ENCODE peak calls at places on chromosomes 16 and 17, in six cellular contexts. B, H, I, Y, G and D are unnamed samples.
A peak's percentile ranks its signal among the peaks of the same experiment; 100 is the strongest.

GRCh38 chr16:81513204-81514040 is 68.8 kb downstream of the CMIP start:
- DNase-seq in B (no peak), H (no peak), I (peak; percentile 52), Y (no peak), G (no peak), D (no peak)

GRCh38 chr17:14161419-14161818 is 75.2 kb downstream of the CDRT15 start:
- DNase-seq in B (no peak), H (no peak), I (no peak), Y (no peak), G (no peak), D (no peak)

GRCh38 chr16:56201030-56201429 is 9.7 kb downstream of the GNAO1 start:
- DNase-seq in B (no peak), H (no peak), I (no peak), Y (no peak), G (no peak), D (no peak)

GRCh38 chr17:62800580-62800979 is 7.5 kb downstream of the MARCHF10 start:
- DNase-seq in B (no peak), H (peak; percentile 88), I (peak; percentile 70), Y (no peak), G (no peak), D (no peak)

GRCh38 chr16:27312580-27313421 is 973 bp upstream of the IL4R start:
- DNase-seq in B (no peak), H (no peak), I (no peak), Y (no peak), G (no peak), D (no peak)

GRCh38 chr16:82183004-82183397 is 13.0 kb upstream of the MPHOSPH6 start:
- DNase-seq in B (no peak), H (no peak), I (no peak), Y (no peak), G (no peak), D (no peak)

GRCh38 chr17:1711804-1712203 is 1.6 kb upstream of the TLCD2 start:
- DNase-seq in B (no peak), H (no peak), I (no peak), Y (no peak), G (no peak), D (no peak)

GRCh38 chr16:30121741-30122620 is 1.0 kb downstream of the MAPK3 start:
- DNase-seq in B (no peak), H (no peak), I (no peak), Y (no peak), G (no peak), D (no peak)

GRCh38 chr16:67542464-67542863 is 13.8 kb downstream of the RIPOR1 start:
- DNase-seq in B (peak; percentile 76), H (peak; percentile 59), I (peak; percentile 81), Y (no peak), G (no peak), D (no peak)

GRCh38 chr17:45146166-45146565 is 2.1 kb upstream of the HEXIM1 start:
- DNase-seq in B (no peak), H (no peak), I (no peak), Y (no peak), G (no peak), D (no peak)

GRCh38 chr16:17724242-17724898 is 253.6 kb upstream of the XYLT1 start:
- DNase-seq in B (no peak), H (no peak), I (peak; percentile 14), Y (no peak), G (no peak), D (no peak)

GRCh38 chr16:79972053-79972704 is 371.6 kb upstream of the MAF start:
- DNase-seq in B (no peak), H (peak; percentile 10), I (no peak), Y (no peak), G (no peak), D (no peak)

GRCh38 chr16:68397710-68398171 is 50.6 kb downstream of the SMPD3 start:
- DNase-seq in B (no peak), H (no peak), I (no peak), Y (no peak), G (no peak), D (no peak)

GRCh38 chr17:41519501-41520224 is 973 bp upstream of the KRT15 start:
- DNase-seq in B (no peak), H (peak; percentile 84), I (no peak), Y (no peak), G (no peak), D (no peak)

GRCh38 chr17:33811006-33811760 is 443.9 kb upstream of the CCL2 start:
- DNase-seq in B (no peak), H (no peak), I (no peak), Y (no peak), G (no peak), D (no peak)

GRCh38 chr16:28192811-28193529 is 18.8 kb downstream of the XPO6 start:
- DNase-seq in B (peak; percentile 81), H (no peak), I (no peak), Y (no peak), G (no peak), D (no peak)

GRCh38 chr16:86984975-86985655 is 332.1 kb downstream of the C16orf95 start:
- DNase-seq in B (no peak), H (no peak), I (peak; percentile 31), Y (no peak), G (no peak), D (no peak)

GRCh38 chr16:17395849-17396480 is 74.8 kb downstream of the XYLT1 start:
- DNase-seq in B (no peak), H (no peak), I (peak; percentile 68), Y (no peak), G (no peak), D (no peak)

GRCh38 chr17:72456026-72456569 is 335.3 kb downstream of the SOX9 start:
- DNase-seq in B (no peak), H (peak; percentile 56), I (peak; percentile 33), Y (peak; percentile 51), G (no peak), D (no peak)

GRCh38 chr17:76027159-76027839 is at the start of gene EVPL:
- DNase-seq in B (no peak), H (peak; percentile 98), I (no peak), Y (peak; percentile 32), G (no peak), D (no peak)

GRCh38 chr16:22648141-22648540 is 137.4 kb downstream of the NPIPB5 start:
- DNase-seq in B (no peak), H (no peak), I (no peak), Y (no peak), G (no peak), D (no peak)

GRCh38 chr16:22648941-22649340 is 138.2 kb downstream of the NPIPB5 start:
- DNase-seq in B (no peak), H (no peak), I (no peak), Y (no peak), G (no peak), D (no peak)

GRCh38 chr16:22653876-22654275 is 143.2 kb downstream of the NPIPB5 start:
- DNase-seq in B (no peak), H (no peak), I (no peak), Y (no peak), G (no peak), D (no peak)

GRCh38 chr16:22646948-22647556 is 136.4 kb downstream of the NPIPB5 start:
- DNase-seq in B (no peak), H (no peak), I (no peak), Y (no peak), G (no peak), D (no peak)

GRCh38 chr16:22652463-22652845 is 141.8 kb downstream of the NPIPB5 start:
- DNase-seq in B (no peak), H (no peak), I (no peak), Y (no peak), G (no peak), D (no peak)
- H3K4me3 ChIP-seq in B (no peak overlapping the region), H (no peak overlapping the region), I (no peak overlapping the region), Y (no peak overlapping the region), G (no peak overlapping the region), D (no peak overlapping the region)

GRCh38 chr17:4008082-4008435 is 43.8 kb upstream of the ATP2A3 start:
- DNase-seq in B (no peak), H (no peak), I (no peak), Y (no peak), G (no peak), D (no peak)
- TF ChIP-seq CTCF in B (no peak), H (no peak), I (no peak), Y (no peak), G (peak; percentile 20), D (no peak)

GRCh38 chr17:15261818-15262290 is 3.3 kb downstream of the PMP22 start:
- DNase-seq in B (no peak), H (no peak), I (peak; percentile 44), Y (no peak), G (no peak), D (no peak)
- H3K4me3 ChIP-seq in B (no peak overlapping the region), H (no peak overlapping the region), I (peak overlapping the region; percentile 98), Y (peak overlapping the region; percentile 51), G (no peak overlapping the region), D (peak overlapping the region; percentile 85)

GRCh38 chr16:84086357-84086756 is 30.4 kb downstream of the MBTPS1 start:
- DNase-seq in B (no peak), H (no peak), I (no peak), Y (no peak), G (no peak), D (no peak)

GRCh38 chr16:84087461-84088151 is 29.1 kb downstream of the MBTPS1 start:
- DNase-seq in B (no peak), H (no peak), I (no peak), Y (no peak), G (no peak), D (no peak)

GRCh38 chr16:84086996-84087395 is 29.7 kb downstream of the MBTPS1 start:
- DNase-seq in B (no peak), H (no peak), I (no peak), Y (no peak), G (no peak), D (no peak)

GRCh38 chr16:84090212-84090611 is 26.5 kb downstream of the MBTPS1 start:
- DNase-seq in B (no peak), H (no peak), I (no peak), Y (no peak), G (no peak), D (no peak)

GRCh38 chr16:84088695-84089395 is 27.9 kb downstream of the MBTPS1 start:
- DNase-seq in B (peak; percentile 38), H (peak; percentile 16), I (peak; percentile 3), Y (no peak), G (peak; percentile 82), D (no peak)
- TF ChIP-seq CTCF in B (peak; percentile 28), H (peak; percentile 13), I (no peak), Y (no peak), G (peak; percentile 75), D (no peak)

GRCh38 chr16:89434490-89434889 is 55.9 kb downstream of the ANKRD11 start:
- DNase-seq in B (no peak), H (no peak), I (no peak), Y (no peak), G (no peak), D (no peak)

GRCh38 chr16:89437991-89438390 is 52.4 kb downstream of the ANKRD11 start:
- DNase-seq in B (no peak), H (no peak), I (no peak), Y (no peak), G (no peak), D (no peak)

GRCh38 chr16:89435051-89435450 is 55.3 kb downstream of the ANKRD11 start:
- DNase-seq in B (no peak), H (no peak), I (no peak), Y (no peak), G (no peak), D (no peak)

GRCh38 chr16:89437251-89437987 is 52.9 kb downstream of the ANKRD11 start:
- DNase-seq in B (no peak), H (no peak), I (no peak), Y (no peak), G (no peak), D (no peak)

GRCh38 chr16:89436362-89436761 is 54.0 kb downstream of the ANKRD11 start:
- DNase-seq in B (no peak), H (no peak), I (no peak), Y (no peak), G (no peak), D (no peak)
- H3K4me3 ChIP-seq in B (peak overlapping the region; percentile 33), H (no peak overlapping the region), I (no peak overlapping the region), Y (no peak overlapping the region), G (no peak overlapping the region), D (no peak overlapping the region)